ENCODE peak calls at places on chromosomes 12 and 14, in four cellular contexts. I, U, D and O are unnamed samples.

GRCh38 chr12:54460317-54460935 is 13.0 kb downstream of the GTSF1 start:
- DNase-seq in D (no peak), U (no peak), I (no peak), O (no peak)

GRCh38 chr14:52052289-52052943 is 16.4 kb downstream of the NID2 start:
- DNase-seq in I (no peak), U (no peak), D (no peak), O (no peak)

GRCh38 chr12:25833657-25834056 is 124.8 kb upstream of the RASSF8 start:
- DNase-seq in I (no peak), U (no peak), D (no peak), O (no peak)

GRCh38 chr12:56808954-56809353 is 45.8 kb downstream of the HSD17B6 start:
- DNase-seq in D (no peak), U (no peak), I (no peak), O (no peak)

GRCh38 chr12:123897221-123897620 is 75.4 kb downstream of the CCDC92 start:
- DNase-seq in U (no peak), D (no peak), I (no peak), O (no peak)

GRCh38 chr14:43285575-43285974 is 1221.5 kb downstream of the FSCB start:
- DNase-seq in D (no peak), I (no peak), U (no peak), O (no peak)

GRCh38 chr12:124498178-124498869 is 69.1 kb downstream of the NCOR2 start:
- DNase-seq in D (no peak), U (no peak), I (no peak), O (no peak)

GRCh38 chr14:99579903-99580570 is 24.0 kb downstream of the CCDC85C start:
- DNase-seq in I (no peak), D (no peak), U (no peak), O (no peak)

GRCh38 chr12:47237751-47238211 is 158.0 kb upstream of the AMIGO2 start:
- DNase-seq in I (no peak), U (no peak), D (no peak), O (no peak)

GRCh38 chr12:118102070-118102469 is 1.7 kb downstream of the VSIG10 start:
- DNase-seq in I (no peak), D (no peak), U (no peak), O (no peak)

GRCh38 chr12:69510176-69510827 is 40.1 kb downstream of the FRS2 start:
- DNase-seq in D (no peak), U (no peak), I (no peak), O (no peak)

GRCh38 chr12:111803851-111804250 is 37.1 kb downstream of the ALDH2 start:
- DNase-seq in D (no peak), I (no peak), U (no peak), O (no peak)

GRCh38 chr12:108332791-108333382 is 6.2 kb downstream of the CMKLR1 start:
- DNase-seq in U (no peak), D (no peak), I (no peak), O (no peak)

GRCh38 chr14:53947452-53948180 is 9.0 kb downstream of the BMP4 start:
- DNase-seq in D (no peak), U (no peak), I (no peak), O (no peak)

GRCh38 chr14:75909630-75910029 is 72.2 kb downstream of the TGFB3 start:
- DNase-seq in U (no peak), D (no peak), I (no peak), O (no peak)

GRCh38 chr12:97672870-97673269 is 210.3 kb downstream of the RMST start:
- DNase-seq in I (no peak), D (no peak), U (no peak), O (no peak)

GRCh38 chr14:36462890-36463289 is 57.1 kb downstream of the NKX2-1 start:
- DNase-seq in I (no peak), D (no peak), U (no peak), O (no peak)